ENCODE peak calls at places on chromosomes 16 and 17, in eight cellular contexts. N is aorta, Y is colonic mucosa, G is IMR-90, B is Panc1, O is A549, D is small intestine, X is left lung. H is an unnamed sample.

GRCh38 chr16:27894441-27894840 is 169.1 kb downstream of the GSG1L start:
- DNase-seq in N (no peak), Y (no peak), G (no peak), B (no peak), O (no peak), D (no peak), X (no peak), H (no peak)

GRCh38 chr17:10103712-10104111 is 94.7 kb downstream of the GAS7 start:
- DNase-seq in N (no peak), Y (no peak), G (no peak), B (no peak), O (no peak), D (no peak), X (no peak), H (no peak)

GRCh38 chr17:58576679-58577367 is 62.4 kb upstream of the MTMR4 start:
- DNase-seq in N (no peak), Y (no peak), G (no peak), B (no peak), O (peak; percentile 13), D (no peak), X (no peak), H (no peak)

GRCh38 chr16:16871196-16871595 is 492.3 kb downstream of the NPIPA7 start:
- DNase-seq in N (no peak), Y (no peak), G (no peak), B (no peak), O (no peak), D (no peak), X (no peak), H (no peak)

GRCh38 chr16:74092336-74092735 is 204.3 kb upstream of the PSMD7 start:
- DNase-seq in N (no peak), Y (no peak), G (no peak), B (no peak), O (no peak), D (no peak), X (no peak), H (no peak)

GRCh38 chr16:11583889-11584565 is 2.7 kb downstream of the LITAF start:
- DNase-seq in N (peak; percentile 5), Y (peak; percentile 79), G (no peak), B (no peak), O (peak; percentile 69), D (peak; percentile 61), X (no peak), H (no peak)

GRCh38 chr16:67177743-67178699 is 5.7 kb downstream of the MATCAP1 start:
- DNase-seq in N (peak; percentile 85), Y (peak; percentile 86), G (peak; percentile 40), B (no peak), O (peak; percentile 76), D (peak; percentile 92), X (peak; percentile 93), H (no peak)

GRCh38 chr17:18004345-18004744 is 31.7 kb downstream of the DRC3 start:
- DNase-seq in N (no peak), Y (no peak), G (peak; percentile 52), B (no peak), O (no peak), D (no peak), X (no peak), H (no peak)

GRCh38 chr17:20999841-21000532 is 42.8 kb downstream of the USP22 start:
- DNase-seq in N (no peak), Y (no peak), G (no peak), B (no peak), O (no peak), D (no peak), X (no peak), H (no peak)

GRCh38 chr16:81293909-81294802 is 20.6 kb upstream of the GAN start:
- DNase-seq in N (no peak), Y (peak; percentile 46), G (peak; percentile 44), B (no peak), O (no peak), D (peak; percentile 92), X (no peak), H (no peak)

GRCh38 chr16:72404299-72404698 is 232.3 kb upstream of the PMFBP1 start:
- DNase-seq in N (no peak), Y (no peak), G (peak; percentile 26), B (no peak), O (no peak), D (no peak), X (no peak), H (no peak)

GRCh38 chr17:73188011-73188410 is 4.8 kb upstream of the COG1 start:
- DNase-seq in N (no peak), Y (no peak), G (no peak), B (no peak), O (no peak), D (no peak), X (no peak), H (no peak)

GRCh38 chr16:88847654-88848053 is 9.1 kb downstream of the GALNS start:
- DNase-seq in N (no peak), Y (no peak), G (no peak), B (no peak), O (no peak), D (no peak), X (no peak), H (no peak)

GRCh38 chr16:8675183-8676159 is 1.1 kb downstream of the ABAT start:
- DNase-seq in N (no peak), Y (no peak), G (no peak), B (no peak), O (no peak), D (no peak), X (no peak), H (no peak)

GRCh38 chr17:44887971-44888955 is 11.0 kb downstream of the EFTUD2 start:
- DNase-seq in N (no peak), Y (no peak), G (no peak), B (no peak), O (no peak), D (no peak), X (no peak), H (no peak)

GRCh38 chr17:19237389-19238166 is 412 bp downstream of the EPN2 start:
- DNase-seq in N (peak; percentile 81), Y (peak; percentile 47), G (no peak), B (no peak), O (peak; percentile 51), D (no peak), X (peak; percentile 79), H (no peak)

GRCh38 chr16:28108590-28109247 is 45.2 kb upstream of the GSG1L start:
- DNase-seq in N (no peak), Y (no peak), G (no peak), B (no peak), O (no peak), D (no peak), X (peak; percentile 43), H (no peak)

GRCh38 chr17:47338026-47338425 is 14.3 kb downstream of the EFCAB13 start:
- DNase-seq in N (no peak), Y (no peak), G (no peak), B (no peak), O (no peak), D (no peak), X (no peak), H (no peak)

GRCh38 chr17:79338589-79338988 is 264.0 kb downstream of the ENGASE start:
- DNase-seq in N (no peak), Y (no peak), G (peak; percentile 9), B (no peak), O (peak; percentile 35), D (no peak), X (no peak), H (no peak)

GRCh38 chr16:48128769-48129168 is 27.0 kb downstream of the ABCC12 start:
- DNase-seq in N (no peak), Y (no peak), G (no peak), B (no peak), O (no peak), D (no peak), X (no peak), H (no peak)

GRCh38 chr17:41894791-41895331 is 23.9 kb downstream of the ACLY start:
- DNase-seq in N (no peak), Y (no peak), G (peak; percentile 90), B (no peak), O (peak; percentile 57), D (no peak), X (no peak), H (no peak)

GRCh38 chr17:20992987-20993862 is 49.6 kb downstream of the USP22 start:
- DNase-seq in N (peak; percentile 82), Y (peak; percentile 67), G (peak; percentile 71), B (peak; percentile 35), O (peak; percentile 81), D (peak; percentile 43), X (no peak), H (peak; percentile 80)

GRCh38 chr16:20906225-20906870 is 5.8 kb downstream of the LYRM1 start:
- DNase-seq in N (no peak), Y (no peak), G (peak; percentile 85), B (no peak), O (peak; percentile 36), D (no peak), X (no peak), H (no peak)

DNA sequence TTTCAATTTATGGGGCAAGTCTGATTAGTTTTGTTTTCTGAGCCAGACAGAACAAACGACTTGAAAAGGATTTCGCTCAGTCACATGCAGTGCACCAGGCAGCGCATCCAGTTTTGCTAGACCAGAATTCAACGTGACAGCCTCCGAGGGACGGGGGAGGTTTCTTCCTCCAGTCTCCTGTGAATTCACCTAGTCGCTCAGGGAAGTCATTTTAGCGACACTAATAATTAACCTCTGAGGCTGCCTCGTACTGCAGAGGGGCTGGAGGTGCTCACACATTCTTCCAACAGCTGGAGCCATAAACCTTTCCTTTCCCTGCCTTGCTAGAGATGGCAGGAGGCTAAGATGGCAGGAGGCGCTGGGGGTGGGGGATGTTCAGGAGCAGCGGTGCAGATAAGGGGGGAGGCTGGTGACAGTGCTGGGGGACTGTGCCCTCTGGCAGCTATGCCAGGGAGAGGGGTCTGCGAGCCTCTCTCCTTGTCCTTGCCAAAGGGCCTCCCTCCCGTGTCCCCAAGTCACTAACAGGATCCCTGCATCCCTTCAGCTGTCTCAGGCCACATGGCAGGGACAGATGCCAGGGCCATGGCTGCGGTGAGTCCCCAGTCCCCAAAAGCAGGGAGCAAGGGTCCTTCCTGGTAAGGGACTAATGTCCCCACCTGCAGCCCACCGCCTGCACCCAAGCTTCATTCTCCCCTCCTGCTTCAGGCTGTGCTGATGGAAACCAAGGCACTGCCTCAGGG is 24.1 kb downstream of the MXRA7 start:
- DNase-seq in N (no peak), Y (no peak), G (no peak), B (no peak), O (no peak), D (no peak), X (no peak), H (no peak)
- H3K27ac ChIP-seq in N (peak overlapping the region; percentile 55), Y (no peak overlapping the region), G (peak overlapping the region; percentile 12), B (no peak overlapping the region), O (no peak overlapping the region), D (no peak overlapping the region), X (peak overlapping the region; percentile 79), H (no peak overlapping the region)

GRCh38 chr17:61579961-61580360 is 11.1 kb downstream of the NACA2 start:
- DNase-seq in N (no peak), Y (no peak), G (peak; percentile 28), B (no peak), O (no peak), D (no peak), X (no peak), H (no peak)
- H3K9me3 ChIP-seq in N (no peaks in the 10 kb centered on the region), Y (no peaks in the 10 kb centered on the region), G (no peaks in the 10 kb centered on the region), B (no peaks in the 10 kb centered on the region), O (no peaks in the 10 kb centered on the region), D (no peaks in the 10 kb centered on the region), X (no peaks in the 10 kb centered on the region), H (no peaks in the 10 kb centered on the region)

GRCh38 chr17:63555475-63556156 is 5.3 kb downstream of the DCAF7 start:
- DNase-seq in N (no peak), Y (no peak), G (no peak), B (no peak), O (no peak), D (no peak), X (peak; percentile 21), H (no peak)
- H3K4me1 ChIP-seq in N (peaks cover 9% of the 10 kb centered on the region), Y (peaks cover 6% of the 10 kb centered on the region), G (peaks cover 7% of the 10 kb centered on the region), B (peaks cover 7% of the 10 kb centered on the region), O (peaks cover 11% of the 10 kb centered on the region), D (no peaks in the 10 kb centered on the region), X (peaks cover 70% of the 10 kb centered on the region), H (no peaks in the 10 kb centered on the region)

GRCh38 chr17:8696456-8696855 is 48.2 kb downstream of the CCDC42 start:
- DNase-seq in N (peak; percentile 74), Y (no peak), G (peak; percentile 36), B (no peak), O (no peak), D (no peak), X (no peak), H (no peak)
- H3K27ac ChIP-seq in N (peak overlapping the region; percentile 99), Y (no peak overlapping the region), G (peak overlapping the region; percentile 96), B (no peak overlapping the region), O (no peak overlapping the region), D (no peak overlapping the region), X (peak overlapping the region; percentile 20), H (no peak overlapping the region)

H was measured in iPS DF 6.9.